ENCODE peak calls at places on chromosome 3, in six cellular contexts. One of them, this sample, is unnamed.

GRCh38 chr3:104635872-104636580 is 730.7 kb upstream of the ALCAM start:
- DNase-seq in NCI-H524: no peak
- DNase-seq in GM18507: no peak
- DNase-seq in stimulated activated CD4-positive, alpha-beta T cell treated with anti-CD3 and anti-CD28 coated beads, TNF-alpha, amount 100 ng/mL, for 1 hour: no peak
- DNase-seq in dorsolateral prefrontal cortex: no peak
- DNase-seq in GM04504: no peak
- DNase-seq in this sample: no peak

GRCh38 chr3:108006077-108006675 is 84.7 kb downstream of the CD47 start:
- DNase-seq in NCI-H524: no peak
- DNase-seq in GM18507: no peak
- DNase-seq in stimulated activated CD4-positive, alpha-beta T cell treated with anti-CD3 and anti-CD28 coated beads, TNF-alpha, amount 100 ng/mL, for 1 hour: no peak
- DNase-seq in dorsolateral prefrontal cortex: no peak
- DNase-seq in GM04504: no peak
- DNase-seq in this sample: no peak

GRCh38 chr3:23421811-23422510 is 218.8 kb downstream of the UBE2E2 start:
- DNase-seq in dorsolateral prefrontal cortex: no peak
- DNase-seq in GM18507: no peak
- DNase-seq in stimulated activated CD4-positive, alpha-beta T cell treated with anti-CD3 and anti-CD28 coated beads, TNF-alpha, amount 100 ng/mL, for 1 hour: no peak
- DNase-seq in GM04504: no peak
- DNase-seq in NCI-H524: no peak
- DNase-seq in this sample: no peak

GRCh38 chr3:60363817-60364216 is 887.4 kb downstream of the FHIT start:
- DNase-seq in NCI-H524: no peak
- DNase-seq in GM04504: no peak
- DNase-seq in dorsolateral prefrontal cortex: no peak
- DNase-seq in stimulated activated CD4-positive, alpha-beta T cell treated with anti-CD3 and anti-CD28 coated beads, TNF-alpha, amount 100 ng/mL, for 1 hour: no peak
- DNase-seq in GM18507: no peak
- DNase-seq in this sample: no peak

GRCh38 chr3:160132226-160132625 is 93.0 kb upstream of the C3orf80 start:
- DNase-seq in dorsolateral prefrontal cortex: no peak
- DNase-seq in NCI-H524: no peak
- DNase-seq in GM18507: no peak
- DNase-seq in stimulated activated CD4-positive, alpha-beta T cell treated with anti-CD3 and anti-CD28 coated beads, TNF-alpha, amount 100 ng/mL, for 1 hour: no peak
- DNase-seq in GM04504: no peak
- DNase-seq in this sample: no peak

GRCh38 chr3:49930922-49931321 is 1.3 kb upstream of the MON1A start:
- DNase-seq in stimulated activated CD4-positive, alpha-beta T cell treated with anti-CD3 and anti-CD28 coated beads, TNF-alpha, amount 100 ng/mL, for 1 hour: no peak
- DNase-seq in GM18507: no peak
- DNase-seq in NCI-H524: no peak
- DNase-seq in dorsolateral prefrontal cortex: no peak
- DNase-seq in GM04504: no peak
- DNase-seq in this sample: no peak

GRCh38 chr3:37671000-37671483 is 190.6 kb upstream of the CTDSPL start:
- DNase-seq in NCI-H524: no peak
- DNase-seq in dorsolateral prefrontal cortex: no peak
- DNase-seq in GM04504: peak
- DNase-seq in stimulated activated CD4-positive, alpha-beta T cell treated with anti-CD3 and anti-CD28 coated beads, TNF-alpha, amount 100 ng/mL, for 1 hour: no peak
- DNase-seq in GM18507: no peak
- DNase-seq in this sample: no peak

GRCh38 chr3:101725192-101725889 is 927 bp downstream of the CEP97 start:
- DNase-seq in GM04504: no peak
- DNase-seq in GM18507: no peak
- DNase-seq in stimulated activated CD4-positive, alpha-beta T cell treated with anti-CD3 and anti-CD28 coated beads, TNF-alpha, amount 100 ng/mL, for 1 hour: no peak
- DNase-seq in NCI-H524: peak
- DNase-seq in dorsolateral prefrontal cortex: peak
- DNase-seq in this sample: no peak

GRCh38 chr3:166582231-166582630 is 745.0 kb upstream of the BCHE start:
- DNase-seq in NCI-H524: no peak
- DNase-seq in dorsolateral prefrontal cortex: no peak
- DNase-seq in stimulated activated CD4-positive, alpha-beta T cell treated with anti-CD3 and anti-CD28 coated beads, TNF-alpha, amount 100 ng/mL, for 1 hour: no peak
- DNase-seq in GM04504: no peak
- DNase-seq in GM18507: no peak
- DNase-seq in this sample: no peak

GRCh38 chr3:186298876-186299275 is 63.2 kb downstream of the DGKG start:
- DNase-seq in stimulated activated CD4-positive, alpha-beta T cell treated with anti-CD3 and anti-CD28 coated beads, TNF-alpha, amount 100 ng/mL, for 1 hour: no peak
- DNase-seq in GM18507: no peak
- DNase-seq in dorsolateral prefrontal cortex: peak
- DNase-seq in GM04504: no peak
- DNase-seq in NCI-H524: no peak
- DNase-seq in this sample: no peak

GRCh38 chr3:171458056-171458856 is 1.9 kb downstream of the TNIK start:
- DNase-seq in NCI-H524: peak
- DNase-seq in GM04504: no peak
- DNase-seq in GM18507: no peak
- DNase-seq in stimulated activated CD4-positive, alpha-beta T cell treated with anti-CD3 and anti-CD28 coated beads, TNF-alpha, amount 100 ng/mL, for 1 hour: no peak
- DNase-seq in dorsolateral prefrontal cortex: peak
- DNase-seq in this sample: no peak

GRCh38 chr3:172626241-172626640 is 84.6 kb downstream of the NCEH1 start:
- DNase-seq in GM04504: no peak
- DNase-seq in GM18507: no peak
- DNase-seq in dorsolateral prefrontal cortex: no peak
- DNase-seq in stimulated activated CD4-positive, alpha-beta T cell treated with anti-CD3 and anti-CD28 coated beads, TNF-alpha, amount 100 ng/mL, for 1 hour: no peak
- DNase-seq in NCI-H524: no peak
- DNase-seq in this sample: no peak

GRCh38 chr3:61682671-61683408 is 121.5 kb downstream of the PTPRG start:
- DNase-seq in stimulated activated CD4-positive, alpha-beta T cell treated with anti-CD3 and anti-CD28 coated beads, TNF-alpha, amount 100 ng/mL, for 1 hour: no peak
- DNase-seq in GM18507: no peak
- DNase-seq in GM04504: peak
- DNase-seq in dorsolateral prefrontal cortex: no peak
- DNase-seq in NCI-H524: peak
- DNase-seq in this sample: peak

GRCh38 chr3:189841474-189842205 is 210.5 kb downstream of the TP63 start:
- DNase-seq in dorsolateral prefrontal cortex: no peak
- DNase-seq in stimulated activated CD4-positive, alpha-beta T cell treated with anti-CD3 and anti-CD28 coated beads, TNF-alpha, amount 100 ng/mL, for 1 hour: no peak
- DNase-seq in GM04504: peak
- DNase-seq in NCI-H524: no peak
- DNase-seq in GM18507: no peak
- DNase-seq in this sample: peak

GRCh38 chr3:10619989-10620832 is 114.8 kb upstream of the ATP2B2 start:
- DNase-seq in GM04504: no peak
- DNase-seq in dorsolateral prefrontal cortex: no peak
- DNase-seq in NCI-H524: no peak
- DNase-seq in stimulated activated CD4-positive, alpha-beta T cell treated with anti-CD3 and anti-CD28 coated beads, TNF-alpha, amount 100 ng/mL, for 1 hour: no peak
- DNase-seq in GM18507: no peak
- DNase-seq in this sample: no peak

GRCh38 chr3:50365080-50365841 is 5.9 kb upstream of the TMEM115 start:
- DNase-seq in NCI-H524: no peak
- DNase-seq in dorsolateral prefrontal cortex: peak
- DNase-seq in GM18507: peak
- DNase-seq in stimulated activated CD4-positive, alpha-beta T cell treated with anti-CD3 and anti-CD28 coated beads, TNF-alpha, amount 100 ng/mL, for 1 hour: peak
- DNase-seq in GM04504: no peak
- DNase-seq in this sample: no peak

GRCh38 chr3:99170867-99171517 is 269.5 kb upstream of the DCBLD2 start:
- DNase-seq in stimulated activated CD4-positive, alpha-beta T cell treated with anti-CD3 and anti-CD28 coated beads, TNF-alpha, amount 100 ng/mL, for 1 hour: no peak
- DNase-seq in dorsolateral prefrontal cortex: no peak
- DNase-seq in GM04504: no peak
- DNase-seq in NCI-H524: no peak
- DNase-seq in GM18507: no peak
- DNase-seq in this sample: no peak

GRCh38 chr3:152383136-152383606 is 114.4 kb downstream of the MBNL1 start:
- DNase-seq in dorsolateral prefrontal cortex: no peak
- DNase-seq in NCI-H524: no peak
- DNase-seq in stimulated activated CD4-positive, alpha-beta T cell treated with anti-CD3 and anti-CD28 coated beads, TNF-alpha, amount 100 ng/mL, for 1 hour: no peak
- DNase-seq in GM04504: no peak
- DNase-seq in GM18507: no peak
- DNase-seq in this sample: no peak

GRCh38 chr3:64316971-64317370 is 91.7 kb upstream of the PRICKLE2 start:
- DNase-seq in dorsolateral prefrontal cortex: no peak
- DNase-seq in GM18507: no peak
- DNase-seq in stimulated activated CD4-positive, alpha-beta T cell treated with anti-CD3 and anti-CD28 coated beads, TNF-alpha, amount 100 ng/mL, for 1 hour: no peak
- DNase-seq in NCI-H524: no peak
- DNase-seq in GM04504: no peak
- DNase-seq in this sample: no peak

GRCh38 chr3:42014443-42014945 is 52.6 kb upstream of the ULK4 start:
- DNase-seq in dorsolateral prefrontal cortex: no peak
- DNase-seq in stimulated activated CD4-positive, alpha-beta T cell treated with anti-CD3 and anti-CD28 coated beads, TNF-alpha, amount 100 ng/mL, for 1 hour: no peak
- DNase-seq in NCI-H524: no peak
- DNase-seq in GM04504: no peak
- DNase-seq in GM18507: no peak
- DNase-seq in this sample: no peak

GRCh38 chr3:181726351-181727121 is 14.8 kb downstream of the SOX2 start:
- DNase-seq in GM04504: no peak
- DNase-seq in NCI-H524: peak
- DNase-seq in dorsolateral prefrontal cortex: no peak
- DNase-seq in stimulated activated CD4-positive, alpha-beta T cell treated with anti-CD3 and anti-CD28 coated beads, TNF-alpha, amount 100 ng/mL, for 1 hour: no peak
- DNase-seq in GM18507: no peak
- DNase-seq in this sample: no peak

GRCh38 chr3:46386206-46386605 is 15.5 kb downstream of the CCR5 start:
- DNase-seq in GM18507: no peak
- DNase-seq in GM04504: no peak
- DNase-seq in stimulated activated CD4-positive, alpha-beta T cell treated with anti-CD3 and anti-CD28 coated beads, TNF-alpha, amount 100 ng/mL, for 1 hour: no peak
- DNase-seq in dorsolateral prefrontal cortex: no peak
- DNase-seq in NCI-H524: peak
- DNase-seq in this sample: no peak

GRCh38 chr3:44993471-44994205 is 17.6 kb downstream of the EXOSC7 start:
- DNase-seq in GM04504: peak
- DNase-seq in stimulated activated CD4-positive, alpha-beta T cell treated with anti-CD3 and anti-CD28 coated beads, TNF-alpha, amount 100 ng/mL, for 1 hour: no peak
- DNase-seq in dorsolateral prefrontal cortex: no peak
- DNase-seq in GM18507: no peak
- DNase-seq in NCI-H524: no peak
- DNase-seq in this sample: no peak

GRCh38 chr3:172536993-172537419 is 13.8 kb upstream of the TNFSF10 start:
- DNase-seq in dorsolateral prefrontal cortex: no peak
- DNase-seq in GM18507: no peak
- DNase-seq in GM04504: no peak
- DNase-seq in NCI-H524: no peak
- DNase-seq in stimulated activated CD4-positive, alpha-beta T cell treated with anti-CD3 and anti-CD28 coated beads, TNF-alpha, amount 100 ng/mL, for 1 hour: no peak
- DNase-seq in this sample: no peak

GRCh38 chr3:143731776-143732175 is 116.5 kb downstream of the SLC9A9 start:
- DNase-seq in GM18507: no peak
- DNase-seq in NCI-H524: peak
- DNase-seq in dorsolateral prefrontal cortex: no peak
- DNase-seq in GM04504: no peak
- DNase-seq in stimulated activated CD4-positive, alpha-beta T cell treated with anti-CD3 and anti-CD28 coated beads, TNF-alpha, amount 100 ng/mL, for 1 hour: no peak
- DNase-seq in this sample: no peak